ENCODE peak calls at places on chromosomes 11 and 22, in six cellular contexts. One of them, this sample, is unnamed.

GRCh38 chr11:64588701-64589100 is 2.3 kb upstream of the SLC22A12 start:
- DNase-seq in left lung: no peak
- DNase-seq in dorsolateral prefrontal cortex: no peak
- DNase-seq in PC-9: no peak
- DNase-seq in LNCaP clone FGC: no peak
- DNase-seq in heart left ventricle: no peak
- DNase-seq in this sample: no peak

GRCh38 chr11:8070417-8071101 is 10.5 kb upstream of the TUB start:
- DNase-seq in left lung: no peak
- DNase-seq in dorsolateral prefrontal cortex: no peak
- DNase-seq in PC-9: no peak
- DNase-seq in LNCaP clone FGC: no peak
- DNase-seq in heart left ventricle: no peak
- DNase-seq in this sample: peak

GRCh38 chr11:1488575-1489180 is 2.1 kb upstream of the MOB2 start:
- DNase-seq in left lung: no peak
- DNase-seq in dorsolateral prefrontal cortex: no peak
- DNase-seq in PC-9: no peak
- DNase-seq in LNCaP clone FGC: no peak
- DNase-seq in heart left ventricle: peak
- DNase-seq in this sample: no peak

GRCh38 chr11:103700605-103701004 is 335.8 kb upstream of the DDI1 start:
- DNase-seq in left lung: no peak
- DNase-seq in dorsolateral prefrontal cortex: no peak
- DNase-seq in PC-9: peak
- DNase-seq in LNCaP clone FGC: no peak
- DNase-seq in heart left ventricle: no peak
- DNase-seq in this sample: peak

GRCh38 chr11:17786824-17787525 is 52.4 kb downstream of the KCNC1 start:
- DNase-seq in left lung: no peak
- DNase-seq in dorsolateral prefrontal cortex: no peak
- DNase-seq in PC-9: peak
- DNase-seq in LNCaP clone FGC: no peak
- DNase-seq in heart left ventricle: no peak
- DNase-seq in this sample: peak

GRCh38 chr11:124798991-124799383 is 1.2 kb downstream of the MSANTD2 start:
- DNase-seq in left lung: no peak
- DNase-seq in dorsolateral prefrontal cortex: no peak
- DNase-seq in PC-9: peak
- DNase-seq in LNCaP clone FGC: no peak
- DNase-seq in heart left ventricle: no peak
- DNase-seq in this sample: peak

GRCh38 chr22:26367402-26368245 is 61.4 kb upstream of the ASPHD2 start:
- DNase-seq in left lung: no peak
- DNase-seq in dorsolateral prefrontal cortex: no peak
- DNase-seq in PC-9: peak
- DNase-seq in LNCaP clone FGC: no peak
- DNase-seq in heart left ventricle: no peak
- DNase-seq in this sample: peak

GRCh38 chr11:76577199-76577920 is 93.2 kb downstream of the LRRC32 start:
- DNase-seq in left lung: no peak
- DNase-seq in dorsolateral prefrontal cortex: no peak
- DNase-seq in PC-9: peak
- DNase-seq in LNCaP clone FGC: no peak
- DNase-seq in heart left ventricle: peak
- DNase-seq in this sample: no peak

GRCh38 chr11:64712430-64713030 is 10.5 kb downstream of the NRXN2 start:
- DNase-seq in left lung: no peak
- DNase-seq in dorsolateral prefrontal cortex: no peak
- DNase-seq in PC-9: no peak
- DNase-seq in LNCaP clone FGC: no peak
- DNase-seq in heart left ventricle: peak
- DNase-seq in this sample: no peak

GRCh38 chr11:125941606-125942275 is 4.1 kb upstream of the VSIG10L2 start:
- DNase-seq in left lung: no peak
- DNase-seq in dorsolateral prefrontal cortex: peak
- DNase-seq in PC-9: no peak
- DNase-seq in LNCaP clone FGC: no peak
- DNase-seq in heart left ventricle: no peak
- DNase-seq in this sample: peak

GRCh38 chr11:119729581-119730346 is 764 bp upstream of the NECTIN1 start:
- DNase-seq in left lung: peak
- DNase-seq in dorsolateral prefrontal cortex: peak
- DNase-seq in PC-9: no peak
- DNase-seq in LNCaP clone FGC: peak
- DNase-seq in heart left ventricle: peak
- DNase-seq in this sample: peak

GRCh38 chr11:37108436-37109204 is 510.6 kb upstream of the RAG2 start:
- DNase-seq in left lung: no peak
- DNase-seq in dorsolateral prefrontal cortex: no peak
- DNase-seq in PC-9: no peak
- DNase-seq in LNCaP clone FGC: no peak
- DNase-seq in heart left ventricle: no peak
- DNase-seq in this sample: no peak

GRCh38 chr11:124069429-124070401 is 28.6 kb upstream of the OR10G7 start:
- DNase-seq in left lung: peak
- DNase-seq in dorsolateral prefrontal cortex: no peak
- DNase-seq in PC-9: no peak
- DNase-seq in LNCaP clone FGC: no peak
- DNase-seq in heart left ventricle: no peak
- DNase-seq in this sample: peak

GRCh38 chr22:39318507-39319283 is 728 bp downstream of the RPL3 start:
- DNase-seq in left lung: no peak
- DNase-seq in dorsolateral prefrontal cortex: no peak
- DNase-seq in PC-9: no peak
- DNase-seq in LNCaP clone FGC: no peak
- DNase-seq in heart left ventricle: no peak
- DNase-seq in this sample: no peak

GRCh38 chr11:9053631-9054030 is 37.8 kb downstream of the SCUBE2 start:
- DNase-seq in left lung: no peak
- DNase-seq in dorsolateral prefrontal cortex: no peak
- DNase-seq in PC-9: no peak
- DNase-seq in LNCaP clone FGC: no peak
- DNase-seq in heart left ventricle: no peak
- DNase-seq in this sample: peak

GRCh38 chr11:18540207-18541009 is 13.7 kb upstream of the TSG101 start:
- DNase-seq in left lung: no peak
- DNase-seq in dorsolateral prefrontal cortex: no peak
- DNase-seq in PC-9: peak
- DNase-seq in LNCaP clone FGC: peak
- DNase-seq in heart left ventricle: no peak
- DNase-seq in this sample: peak

GRCh38 chr11:101401245-101401644 is 182.6 kb downstream of the TRPC6 start:
- DNase-seq in left lung: no peak
- DNase-seq in dorsolateral prefrontal cortex: no peak
- DNase-seq in PC-9: no peak
- DNase-seq in LNCaP clone FGC: no peak
- DNase-seq in heart left ventricle: no peak
- DNase-seq in this sample: peak

GRCh38 chr11:79525257-79525656 is 84.4 kb upstream of the TENM4 start:
- DNase-seq in left lung: no peak
- DNase-seq in dorsolateral prefrontal cortex: no peak
- DNase-seq in PC-9: no peak
- DNase-seq in LNCaP clone FGC: no peak
- DNase-seq in heart left ventricle: no peak
- DNase-seq in this sample: no peak

GRCh38 chr22:45225732-45226560 is 14.7 kb downstream of the KIAA0930 start:
- DNase-seq in left lung: peak
- DNase-seq in dorsolateral prefrontal cortex: peak
- DNase-seq in PC-9: no peak
- DNase-seq in LNCaP clone FGC: no peak
- DNase-seq in heart left ventricle: no peak
- DNase-seq in this sample: peak

GRCh38 chr11:75760710-75761493 is 7.7 kb upstream of the DGAT2 start:
- DNase-seq in left lung: no peak
- DNase-seq in dorsolateral prefrontal cortex: no peak
- DNase-seq in PC-9: peak
- DNase-seq in LNCaP clone FGC: no peak
- DNase-seq in heart left ventricle: no peak
- DNase-seq in this sample: peak

GRCh38 chr11:108494182-108494581 is 4.0 kb downstream of the POGLUT3 start:
- DNase-seq in left lung: no peak
- DNase-seq in dorsolateral prefrontal cortex: no peak
- DNase-seq in PC-9: no peak
- DNase-seq in LNCaP clone FGC: no peak
- DNase-seq in heart left ventricle: no peak
- DNase-seq in this sample: no peak

GRCh38 chr11:121141051-121141450 is 40.0 kb downstream of the TECTA start:
- DNase-seq in left lung: no peak
- DNase-seq in dorsolateral prefrontal cortex: no peak
- DNase-seq in PC-9: no peak
- DNase-seq in LNCaP clone FGC: no peak
- DNase-seq in heart left ventricle: no peak
- DNase-seq in this sample: peak

GRCh38 chr11:103529217-103529684 is 420.0 kb downstream of the DYNC2H1 start:
- DNase-seq in left lung: no peak
- DNase-seq in dorsolateral prefrontal cortex: no peak
- DNase-seq in PC-9: peak
- DNase-seq in LNCaP clone FGC: no peak
- DNase-seq in heart left ventricle: no peak
- DNase-seq in this sample: peak

GRCh38 chr11:9577551-9577950 is 4.1 kb downstream of the WEE1 start:
- DNase-seq in left lung: no peak
- DNase-seq in dorsolateral prefrontal cortex: no peak
- DNase-seq in PC-9: no peak
- DNase-seq in LNCaP clone FGC: no peak
- DNase-seq in heart left ventricle: no peak
- DNase-seq in this sample: peak

GRCh38 chr11:65764434-65764833 is 16.3 kb downstream of the AP5B1 start:
- DNase-seq in left lung: no peak
- DNase-seq in dorsolateral prefrontal cortex: no peak
- DNase-seq in PC-9: no peak
- DNase-seq in LNCaP clone FGC: no peak
- DNase-seq in heart left ventricle: no peak
- DNase-seq in this sample: no peak

DNA sequence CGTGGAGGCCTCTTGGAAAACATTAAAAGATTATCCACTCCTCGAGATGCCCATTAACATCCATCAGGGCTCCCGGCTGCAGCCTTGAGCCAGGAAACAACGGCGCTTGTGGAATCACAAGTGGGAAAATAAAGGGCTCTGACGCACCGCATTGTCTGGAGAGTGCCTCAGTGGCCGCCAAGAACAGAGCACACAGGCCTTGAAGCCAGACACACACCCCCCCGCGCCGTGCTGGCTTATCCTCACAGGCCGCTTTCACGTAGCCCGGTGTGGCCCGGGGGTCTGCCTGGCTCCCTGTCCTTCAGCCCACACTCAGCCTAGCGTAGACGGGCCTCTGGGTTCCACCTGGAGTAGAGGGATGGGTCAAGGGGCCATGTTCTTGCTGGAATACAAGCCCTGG is 1020.5 kb downstream of the BRD1 start:
- DNase-seq in left lung: no peak
- DNase-seq in dorsolateral prefrontal cortex: no peak
- DNase-seq in PC-9: no peak
- DNase-seq in LNCaP clone FGC: no peak
- DNase-seq in heart left ventricle: no peak
- DNase-seq in this sample: no peak
- H3K4me3 ChIP-seq in left lung: no peak
- H3K4me3 ChIP-seq in dorsolateral prefrontal cortex: no peak
- H3K4me3 ChIP-seq in PC-9: no peak
- H3K4me3 ChIP-seq in LNCaP clone FGC: no peak
- H3K4me3 ChIP-seq in heart left ventricle: no peak
- H3K4me3 ChIP-seq in this sample: no peak

GRCh38 chr11:100151944-100152343 is 535.1 kb upstream of the ARHGAP42 start:
- DNase-seq in left lung: no peak
- DNase-seq in dorsolateral prefrontal cortex: no peak
- DNase-seq in PC-9: no peak
- DNase-seq in LNCaP clone FGC: no peak
- DNase-seq in heart left ventricle: no peak
- DNase-seq in this sample: peak

GRCh38 chr11:100152751-100153150 is 534.3 kb upstream of the ARHGAP42 start:
- DNase-seq in left lung: no peak
- DNase-seq in dorsolateral prefrontal cortex: no peak
- DNase-seq in PC-9: no peak
- DNase-seq in LNCaP clone FGC: no peak
- DNase-seq in heart left ventricle: no peak
- DNase-seq in this sample: peak
- TF ChIP-seq CTCF in left lung: no peak
- TF ChIP-seq CTCF in dorsolateral prefrontal cortex: no peak
- TF ChIP-seq CTCF in PC-9: no peak
- TF ChIP-seq CTCF in LNCaP clone FGC: no peak
- TF ChIP-seq CTCF in heart left ventricle: no peak
- TF ChIP-seq CTCF in this sample: no peak

DNA sequence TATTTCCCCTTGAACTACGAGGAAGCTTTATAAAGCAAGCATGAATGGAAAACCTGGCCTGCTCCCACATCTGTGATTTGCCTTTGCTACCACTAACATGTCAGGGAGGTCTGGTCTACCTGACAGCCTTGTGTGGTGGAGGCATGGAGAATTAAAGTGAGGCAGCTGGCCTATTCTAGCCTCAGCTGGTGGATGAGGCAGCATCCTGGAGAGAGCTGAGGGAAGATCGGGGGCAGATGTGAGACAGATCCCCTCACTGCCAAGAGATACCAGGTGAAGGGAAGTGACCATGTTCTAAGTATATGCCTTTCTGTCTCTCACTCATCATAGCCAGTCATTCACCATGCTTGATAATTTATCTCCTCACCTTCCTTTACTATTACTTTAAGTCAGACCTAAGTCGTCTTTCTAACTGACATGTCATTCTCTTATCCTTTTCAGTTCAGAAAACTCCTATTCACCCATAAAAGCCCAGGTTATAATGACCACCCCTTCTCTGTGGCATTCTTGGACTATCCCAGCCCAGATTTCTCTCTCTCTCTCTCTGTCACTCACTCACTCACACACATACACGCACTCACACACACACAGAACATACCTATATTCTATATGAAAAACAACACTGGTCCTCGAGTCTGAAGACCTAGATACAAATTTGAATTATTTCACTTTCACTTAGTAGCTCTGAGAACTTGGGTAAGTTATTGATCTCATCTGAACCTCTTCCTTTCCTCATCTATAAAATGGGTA is 90.7 kb downstream of the CSNK2A3 start:
- DNase-seq in left lung: no peak
- DNase-seq in dorsolateral prefrontal cortex: no peak
- DNase-seq in PC-9: no peak
- DNase-seq in LNCaP clone FGC: no peak
- DNase-seq in heart left ventricle: no peak
- DNase-seq in this sample: no peak
- H3K4me3 ChIP-seq in left lung: no peak
- H3K4me3 ChIP-seq in dorsolateral prefrontal cortex: no peak
- H3K4me3 ChIP-seq in PC-9: no peak
- H3K4me3 ChIP-seq in LNCaP clone FGC: no peak
- H3K4me3 ChIP-seq in heart left ventricle: no peak
- H3K4me3 ChIP-seq in this sample: no peak

DNA sequence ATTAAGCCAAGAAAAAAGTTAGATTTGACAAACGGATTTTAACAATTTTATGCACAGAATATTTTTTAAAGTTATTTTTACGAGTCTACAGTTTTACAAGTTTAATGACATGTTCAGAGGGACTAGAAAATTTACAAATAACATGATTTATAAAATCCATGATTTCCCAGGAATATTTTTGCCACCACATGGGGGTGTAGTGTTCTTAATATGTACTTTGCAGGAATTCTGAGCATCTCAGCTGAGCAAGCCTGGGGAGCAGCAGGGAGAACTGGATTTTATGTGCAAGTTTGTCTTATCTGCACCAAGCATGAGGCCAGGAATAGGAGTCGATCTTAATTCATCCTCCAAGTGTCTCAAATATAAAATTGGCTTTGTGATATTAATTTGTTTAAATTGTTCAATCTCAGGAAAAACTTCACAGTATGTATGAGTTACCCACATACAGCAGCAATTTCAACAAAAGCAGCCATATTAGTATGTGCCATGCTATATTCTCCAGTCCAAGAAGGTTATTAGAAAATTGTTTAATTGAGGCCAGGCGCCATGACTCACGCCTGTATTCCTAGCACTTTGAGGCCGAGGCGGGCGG is 826.3 kb downstream of the DLG2 start:
- DNase-seq in left lung: no peak
- DNase-seq in dorsolateral prefrontal cortex: no peak
- DNase-seq in PC-9: peak
- DNase-seq in LNCaP clone FGC: peak
- DNase-seq in heart left ventricle: no peak
- DNase-seq in this sample: peak
- TF ChIP-seq CTCF in left lung: no peak
- TF ChIP-seq CTCF in dorsolateral prefrontal cortex: peak
- TF ChIP-seq CTCF in PC-9: peak
- TF ChIP-seq CTCF in LNCaP clone FGC: peak
- TF ChIP-seq CTCF in heart left ventricle: peak
- TF ChIP-seq CTCF in this sample: peak

This sample was measured in fibroblast of mammary gland.